ENCODE peak calls at places on chromosomes 4 and X, in seven cellular contexts. One of them, this sample, is unnamed. For H3K4me1, the result is how much of the 10 kb centered on the place peaks cover.

GRCh38 chrX:48927736-48928382 is 9.0 kb upstream of the PIM2 start:
- DNase-seq in tibial artery: no peak
- DNase-seq in pancreas: no peak
- DNase-seq in hepatocyte: no peak
- DNase-seq in neural progenitor cell: peak
- DNase-seq in psoas muscle: no peak
- DNase-seq in adipocyte: no peak
- DNase-seq in this sample: no peak

GRCh38 chr4:87363552-87363951 is 27.4 kb downstream of the HSD17B11 start:
- DNase-seq in tibial artery: no peak
- DNase-seq in pancreas: no peak
- DNase-seq in hepatocyte: no peak
- DNase-seq in neural progenitor cell: no peak
- DNase-seq in psoas muscle: no peak
- DNase-seq in adipocyte: no peak
- DNase-seq in this sample: no peak

GRCh38 chr4:4610672-4611071 is 68.8 kb upstream of the STX18 start:
- DNase-seq in tibial artery: no peak
- DNase-seq in pancreas: no peak
- DNase-seq in hepatocyte: no peak
- DNase-seq in neural progenitor cell: no peak
- DNase-seq in psoas muscle: no peak
- DNase-seq in adipocyte: no peak
- DNase-seq in this sample: no peak

GRCh38 chr4:187128226-187128625 is 404.6 kb upstream of the FAT1 start:
- DNase-seq in tibial artery: no peak
- DNase-seq in pancreas: no peak
- DNase-seq in hepatocyte: no peak
- DNase-seq in neural progenitor cell: no peak
- DNase-seq in psoas muscle: no peak
- DNase-seq in adipocyte: no peak
- DNase-seq in this sample: no peak

GRCh38 chr4:36351082-36351666 is 69.8 kb downstream of the DTHD1 start:
- DNase-seq in tibial artery: no peak
- DNase-seq in pancreas: peak
- DNase-seq in hepatocyte: peak
- DNase-seq in neural progenitor cell: peak
- DNase-seq in psoas muscle: peak
- DNase-seq in adipocyte: peak
- DNase-seq in this sample: peak

GRCh38 chrX:43949669-43950068 is 23.5 kb downstream of the NDP start:
- DNase-seq in tibial artery: no peak
- DNase-seq in pancreas: no peak
- DNase-seq in hepatocyte: peak
- DNase-seq in neural progenitor cell: peak
- DNase-seq in psoas muscle: no peak
- DNase-seq in adipocyte: peak
- DNase-seq in this sample: peak

GRCh38 chr4:170716868-170717267 is 627.1 kb upstream of the AADAT start:
- DNase-seq in tibial artery: no peak
- DNase-seq in pancreas: no peak
- DNase-seq in hepatocyte: no peak
- DNase-seq in neural progenitor cell: no peak
- DNase-seq in psoas muscle: no peak
- DNase-seq in adipocyte: no peak
- DNase-seq in this sample: no peak

GRCh38 chr4:14856076-14856926 is 146.0 kb upstream of the CPEB2 start:
- DNase-seq in tibial artery: peak
- DNase-seq in pancreas: no peak
- DNase-seq in hepatocyte: peak
- DNase-seq in neural progenitor cell: no peak
- DNase-seq in psoas muscle: peak
- DNase-seq in adipocyte: peak
- DNase-seq in this sample: no peak

GRCh38 chr4:26267087-26267486 is 53.7 kb upstream of the RBPJ start:
- DNase-seq in tibial artery: peak
- DNase-seq in pancreas: peak
- DNase-seq in hepatocyte: peak
- DNase-seq in neural progenitor cell: no peak
- DNase-seq in psoas muscle: peak
- DNase-seq in adipocyte: peak
- DNase-seq in this sample: no peak

GRCh38 chr4:153079824-153080486 is 124.3 kb upstream of the TRIM2 start:
- DNase-seq in tibial artery: no peak
- DNase-seq in pancreas: no peak
- DNase-seq in hepatocyte: no peak
- DNase-seq in neural progenitor cell: no peak
- DNase-seq in psoas muscle: no peak
- DNase-seq in adipocyte: no peak
- DNase-seq in this sample: no peak

GRCh38 chrX:46180258-46180687 is 364.9 kb downstream of the ZNF674 start:
- DNase-seq in tibial artery: no peak
- DNase-seq in pancreas: no peak
- DNase-seq in hepatocyte: no peak
- DNase-seq in neural progenitor cell: peak
- DNase-seq in psoas muscle: no peak
- DNase-seq in adipocyte: peak
- DNase-seq in this sample: no peak

GRCh38 chr4:39976945-39977488 is 694 bp downstream of the PDS5A start:
- DNase-seq in tibial artery: peak
- DNase-seq in pancreas: no peak
- DNase-seq in hepatocyte: peak
- DNase-seq in neural progenitor cell: peak
- DNase-seq in psoas muscle: peak
- DNase-seq in adipocyte: peak
- DNase-seq in this sample: no peak

GRCh38 chr4:179325181-179325580 is 1882.9 kb upstream of the AGA start:
- DNase-seq in tibial artery: no peak
- DNase-seq in pancreas: no peak
- DNase-seq in hepatocyte: no peak
- DNase-seq in neural progenitor cell: no peak
- DNase-seq in psoas muscle: no peak
- DNase-seq in adipocyte: no peak
- DNase-seq in this sample: no peak

GRCh38 chrX:32170481-32170880 is 1040.9 kb downstream of the DMD start:
- DNase-seq in tibial artery: no peak
- DNase-seq in pancreas: no peak
- DNase-seq in hepatocyte: no peak
- DNase-seq in neural progenitor cell: no peak
- DNase-seq in psoas muscle: no peak
- DNase-seq in adipocyte: no peak
- DNase-seq in this sample: no peak

GRCh38 chr4:82136161-82136801 is 237.5 kb downstream of the HNRNPD start:
- DNase-seq in tibial artery: no peak
- DNase-seq in pancreas: no peak
- DNase-seq in hepatocyte: no peak
- DNase-seq in neural progenitor cell: no peak
- DNase-seq in psoas muscle: no peak
- DNase-seq in adipocyte: no peak
- DNase-seq in this sample: no peak

GRCh38 chrX:140766024-140766611 is 56.6 kb downstream of the LINC00632 start:
- DNase-seq in tibial artery: peak
- DNase-seq in pancreas: peak
- DNase-seq in hepatocyte: peak
- DNase-seq in neural progenitor cell: peak
- DNase-seq in psoas muscle: peak
- DNase-seq in adipocyte: peak
- DNase-seq in this sample: no peak

GRCh38 chrX:10077425-10078188 is 79.2 kb upstream of the CLCN4 start:
- DNase-seq in tibial artery: no peak
- DNase-seq in pancreas: no peak
- DNase-seq in hepatocyte: no peak
- DNase-seq in neural progenitor cell: no peak
- DNase-seq in psoas muscle: no peak
- DNase-seq in adipocyte: peak
- DNase-seq in this sample: no peak

GRCh38 chrX:70525733-70526132 is 81.1 kb downstream of the DLG3 start:
- DNase-seq in tibial artery: no peak
- DNase-seq in pancreas: peak
- DNase-seq in hepatocyte: peak
- DNase-seq in neural progenitor cell: no peak
- DNase-seq in psoas muscle: no peak
- DNase-seq in adipocyte: no peak
- DNase-seq in this sample: peak

GRCh38 chrX:154360155-154360713 is 14.2 kb downstream of the FLNA start:
- DNase-seq in tibial artery: no peak
- DNase-seq in pancreas: no peak
- DNase-seq in hepatocyte: no peak
- DNase-seq in neural progenitor cell: no peak
- DNase-seq in psoas muscle: no peak
- DNase-seq in adipocyte: no peak
- DNase-seq in this sample: no peak
- H3K4me1 ChIP-seq in tibial artery: under half
- H3K4me1 ChIP-seq in pancreas: under half
- H3K4me1 ChIP-seq in hepatocyte: under half
- H3K4me1 ChIP-seq in neural progenitor cell: under half
- H3K4me1 ChIP-seq in psoas muscle: under half
- H3K4me1 ChIP-seq in adipocyte: under half
- H3K4me1 ChIP-seq in this sample: under half

GRCh38 chrX:136467321-136467720 is 20.4 kb upstream of the BRS3 start:
- DNase-seq in tibial artery: no peak
- DNase-seq in pancreas: no peak
- DNase-seq in hepatocyte: no peak
- DNase-seq in neural progenitor cell: no peak
- DNase-seq in psoas muscle: no peak
- DNase-seq in adipocyte: no peak
- DNase-seq in this sample: no peak
- H3K4me1 ChIP-seq in tibial artery: under half
- H3K4me1 ChIP-seq in pancreas: under half
- H3K4me1 ChIP-seq in hepatocyte: under half
- H3K4me1 ChIP-seq in neural progenitor cell: under half
- H3K4me1 ChIP-seq in psoas muscle: under half
- H3K4me1 ChIP-seq in adipocyte: under half
- H3K4me1 ChIP-seq in this sample: under half

GRCh38 chr4:1720163-1720983 is 750 bp downstream of the TMEM129 start:
- DNase-seq in tibial artery: no peak
- DNase-seq in pancreas: peak
- DNase-seq in hepatocyte: peak
- DNase-seq in neural progenitor cell: peak
- DNase-seq in psoas muscle: peak
- DNase-seq in adipocyte: peak
- DNase-seq in this sample: peak

GRCh38 chr4:1721003-1721665 is at the start of the genes TACC3 and TMEM129:
- DNase-seq in tibial artery: peak
- DNase-seq in pancreas: peak
- DNase-seq in hepatocyte: peak
- DNase-seq in neural progenitor cell: peak
- DNase-seq in psoas muscle: peak
- DNase-seq in adipocyte: peak
- DNase-seq in this sample: peak

GRCh38 chr4:1722551-1723071 is 1.3 kb downstream of the TACC3 start:
- DNase-seq in tibial artery: no peak
- DNase-seq in pancreas: no peak
- DNase-seq in hepatocyte: no peak
- DNase-seq in neural progenitor cell: no peak
- DNase-seq in psoas muscle: peak
- DNase-seq in adipocyte: no peak
- DNase-seq in this sample: no peak

GRCh38 chr4:1723131-1723801 is 1.9 kb downstream of the TACC3 start:
- DNase-seq in tibial artery: no peak
- DNase-seq in pancreas: no peak
- DNase-seq in hepatocyte: no peak
- DNase-seq in neural progenitor cell: no peak
- DNase-seq in psoas muscle: peak
- DNase-seq in adipocyte: no peak
- DNase-seq in this sample: no peak

DNA sequence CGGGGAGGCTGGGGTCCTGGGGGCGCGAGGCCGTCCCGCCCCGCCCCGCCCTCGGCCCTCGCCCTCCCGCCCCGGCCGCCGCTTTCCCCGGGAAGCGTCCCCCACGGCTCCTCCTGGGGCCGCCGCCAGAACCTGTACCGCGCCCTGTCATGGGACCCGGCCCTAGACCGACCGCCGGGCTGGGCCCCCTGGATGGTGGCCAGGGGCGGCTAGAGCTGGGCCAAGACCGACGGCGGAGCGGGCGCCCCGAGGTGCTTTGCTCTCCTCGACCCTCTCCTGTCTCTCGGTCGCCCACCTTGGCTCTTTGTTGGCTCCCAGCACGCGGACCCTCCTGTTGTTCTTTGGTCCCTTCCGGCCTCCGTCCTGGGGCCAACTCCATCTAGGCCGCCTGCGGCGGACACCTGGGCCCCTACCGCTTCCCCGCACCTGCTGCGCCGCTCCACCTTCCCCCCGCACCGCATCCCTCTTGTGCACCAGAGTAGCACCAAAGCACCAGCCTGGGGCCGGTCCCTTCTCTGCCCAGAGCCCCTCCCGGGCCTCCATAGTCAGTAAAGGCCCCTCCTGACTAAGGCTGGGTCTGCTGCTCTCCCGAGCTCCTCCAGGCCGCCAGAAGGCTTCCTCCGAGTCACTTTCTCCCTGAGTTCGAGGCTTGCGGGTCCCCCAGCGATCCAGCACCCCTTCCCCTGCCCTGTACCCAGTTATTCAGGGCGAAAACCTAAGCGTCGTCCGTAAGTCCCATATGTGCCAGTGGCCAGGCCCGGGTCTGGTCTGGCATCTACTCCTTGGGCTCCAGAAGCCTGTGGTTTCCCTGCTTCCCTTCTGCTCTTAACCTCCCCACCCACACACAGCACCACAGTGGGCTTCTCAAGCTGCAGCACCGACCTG is 587 bp downstream of the TACC3 start:
- DNase-seq in tibial artery: no peak
- DNase-seq in pancreas: peak
- DNase-seq in hepatocyte: no peak
- DNase-seq in neural progenitor cell: peak
- DNase-seq in psoas muscle: no peak
- DNase-seq in adipocyte: no peak
- DNase-seq in this sample: no peak
- H3K4me1 ChIP-seq in tibial artery: under half
- H3K4me1 ChIP-seq in pancreas: under half
- H3K4me1 ChIP-seq in hepatocyte: under half
- H3K4me1 ChIP-seq in neural progenitor cell: under half
- H3K4me1 ChIP-seq in psoas muscle: under half
- H3K4me1 ChIP-seq in adipocyte: under half
- H3K4me1 ChIP-seq in this sample: under half

GRCh38 chrX:129780441-129781105 is 824 bp downstream of the SASH3 start:
- DNase-seq in tibial artery: no peak
- DNase-seq in pancreas: no peak
- DNase-seq in hepatocyte: no peak
- DNase-seq in neural progenitor cell: no peak
- DNase-seq in psoas muscle: peak
- DNase-seq in adipocyte: no peak
- DNase-seq in this sample: no peak

GRCh38 chrX:129783176-129783776 is 3.5 kb downstream of the SASH3 start:
- DNase-seq in tibial artery: no peak
- DNase-seq in pancreas: no peak
- DNase-seq in hepatocyte: no peak
- DNase-seq in neural progenitor cell: no peak
- DNase-seq in psoas muscle: no peak
- DNase-seq in adipocyte: no peak
- DNase-seq in this sample: no peak

GRCh38 chrX:129781134-129782014 is 1.6 kb downstream of the SASH3 start:
- DNase-seq in tibial artery: no peak
- DNase-seq in pancreas: no peak
- DNase-seq in hepatocyte: no peak
- DNase-seq in neural progenitor cell: no peak
- DNase-seq in psoas muscle: peak
- DNase-seq in adipocyte: no peak
- DNase-seq in this sample: no peak

GRCh38 chrX:129782706-129783105 is 3.0 kb downstream of the SASH3 start:
- DNase-seq in tibial artery: no peak
- DNase-seq in pancreas: no peak
- DNase-seq in hepatocyte: no peak
- DNase-seq in neural progenitor cell: no peak
- DNase-seq in psoas muscle: no peak
- DNase-seq in adipocyte: no peak
- DNase-seq in this sample: no peak

GRCh38 chrX:129782015-129782495 is 2.3 kb downstream of the SASH3 start:
- DNase-seq in tibial artery: no peak
- DNase-seq in pancreas: no peak
- DNase-seq in hepatocyte: no peak
- DNase-seq in neural progenitor cell: no peak
- DNase-seq in psoas muscle: no peak
- DNase-seq in adipocyte: no peak
- DNase-seq in this sample: no peak
- H3K4me1 ChIP-seq in tibial artery: under half
- H3K4me1 ChIP-seq in pancreas: under half
- H3K4me1 ChIP-seq in hepatocyte: under half
- H3K4me1 ChIP-seq in neural progenitor cell: under half
- H3K4me1 ChIP-seq in psoas muscle: under half
- H3K4me1 ChIP-seq in adipocyte: under half
- H3K4me1 ChIP-seq in this sample: under half

This sample was measured in Caco-2.